ENCODE peak calls at places on chromosomes 1 and 21, in eight cellular contexts. K is lower leg skin, U is NB4, Z is IMR-90, P is A549, S is body of pancreas, O is spleen, G is right lobe of liver. T is an unnamed sample.

GRCh38 chr1:106768501-106768900 is 288.0 kb upstream of the PRMT6 start:
- DNase-seq in K (no peak), P (no peak), S (no peak), U (no peak), Z (no peak), G (no peak), O (no peak), T (no peak)

GRCh38 chr1:93585059-93585966 is 96.3 kb downstream of the BCAR3 start:
- DNase-seq in O (peak; percentile 67), G (peak; percentile 97), S (peak; percentile 99), Z (no peak), U (no peak), K (peak; percentile 93), P (no peak), T (no peak)

GRCh38 chr1:44406761-44407429 is 1.8 kb downstream of the RNF220 start:
- DNase-seq in P (no peak), G (peak; percentile 24), Z (no peak), O (peak; percentile 84), S (no peak), K (no peak), U (no peak), T (no peak)

GRCh38 chr1:36787312-36787711 is 247.0 kb downstream of the GRIK3 start:
- DNase-seq in K (no peak), S (no peak), U (no peak), P (no peak), O (no peak), G (no peak), Z (no peak), T (no peak)

GRCh38 chr1:17914142-17914541 is 159.0 kb downstream of the ACTL8 start:
- DNase-seq in S (no peak), O (peak; percentile 4), K (peak; percentile 50), Z (no peak), U (no peak), P (no peak), G (no peak), T (no peak)

GRCh38 chr1:1080122-1080753 is 6.1 kb upstream of the RNF223 start:
- DNase-seq in U (peak; percentile 43), Z (peak; percentile 33), K (peak; percentile 88), O (peak; percentile 84), G (peak; percentile 49), S (peak; percentile 70), P (peak; percentile 75), T (peak; percentile 43)

GRCh38 chr1:192763243-192763642 is 45.6 kb upstream of the RGS2 start:
- DNase-seq in S (no peak), K (no peak), P (no peak), U (no peak), Z (peak; percentile 58), O (no peak), G (no peak), T (no peak)

GRCh38 chr1:58249729-58250586 is 296.6 kb downstream of the OMA1 start:
- DNase-seq in Z (peak; percentile 11), O (no peak), P (no peak), S (no peak), K (no peak), G (peak; percentile 30), U (no peak), T (peak; percentile 12)

GRCh38 chr1:114010433-114011184 is 31.3 kb downstream of the OLFML3 start:
- DNase-seq in U (no peak), Z (no peak), O (no peak), K (no peak), S (no peak), P (no peak), G (no peak), T (no peak)

GRCh38 chr1:225934711-225935110 is 6.3 kb downstream of the LEFTY2 start:
- DNase-seq in G (no peak), O (no peak), Z (peak; percentile 31), K (no peak), S (no peak), P (no peak), U (no peak), T (no peak)

GRCh38 chr1:50080904-50081586 is 27.7 kb upstream of the ELAVL4 start:
- DNase-seq in U (peak; percentile 25), Z (no peak), S (no peak), P (no peak), O (no peak), K (no peak), G (no peak), T (peak; percentile 19)

GRCh38 chr21:17783816-17784598 is 35.1 kb downstream of the C21orf91 start:
- DNase-seq in G (no peak), U (peak; percentile 75), S (no peak), P (no peak), O (no peak), K (no peak), Z (no peak), T (no peak)

GRCh38 chr1:22111620-22112019 is 31.3 kb downstream of the WNT4 start:
- DNase-seq in K (no peak), Z (peak; percentile 72), S (no peak), P (no peak), G (no peak), O (no peak), U (no peak), T (no peak)

GRCh38 chr21:31552826-31553225 is 106.7 kb upstream of the SOD1 start:
- DNase-seq in G (no peak), Z (no peak), O (no peak), K (no peak), U (no peak), P (no peak), S (no peak), T (no peak)

GRCh38 chr1:162562452-162562828 is 918 bp downstream of the UAP1 start:
- DNase-seq in Z (peak; percentile 65), S (peak; percentile 26), U (peak; percentile 62), G (no peak), P (no peak), K (no peak), O (no peak), T (peak; percentile 46)

DNA sequence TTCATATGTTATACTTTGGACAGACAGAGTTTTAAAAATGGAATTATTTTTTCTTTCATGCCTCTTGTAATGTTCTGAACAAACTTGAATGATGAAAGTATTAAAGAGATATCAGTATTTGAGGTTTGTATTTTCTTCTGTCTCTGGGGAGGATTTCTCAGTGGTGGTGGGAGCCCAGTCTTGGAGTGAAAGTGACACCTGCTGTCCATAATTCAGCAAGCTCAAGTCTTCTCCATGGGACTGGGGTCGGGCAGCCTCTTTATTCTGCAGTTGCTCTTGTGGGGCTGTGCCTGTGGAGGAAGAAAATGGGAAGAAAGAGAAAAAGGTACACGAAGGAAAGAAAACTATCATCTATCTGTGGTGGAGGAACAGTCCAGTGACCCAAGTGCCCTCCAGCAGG is 56.1 kb downstream of the SMYD2 start:
- DNase-seq in S (no peak), O (no peak), P (no peak), Z (no peak), U (no peak), G (no peak), K (no peak), T (no peak)
- TF ChIP-seq POLR2A in S (no peak), O (no peak), P (no peak), Z (no peak), U (no peak), G (no peak), K (no peak), T (no peak)

GRCh38 chr1:16905856-16906702 is 10.3 kb downstream of the RNU1-2 start:
- DNase-seq in P (no peak), Z (peak; percentile 56), G (no peak), O (no peak), S (no peak), U (no peak), K (peak; percentile 74), T (no peak)

GRCh38 chr1:16903054-16903453 is 7.3 kb downstream of the RNU1-2 start:
- DNase-seq in S (no peak), U (peak; percentile 55), G (no peak), Z (peak; percentile 71), O (no peak), K (no peak), P (no peak), T (peak; percentile 41)

GRCh38 chr1:16905112-16905855 is 9.5 kb downstream of the RNU1-2 start:
- DNase-seq in G (no peak), K (peak; percentile 86), P (peak; percentile 60), Z (peak; percentile 96), S (peak; percentile 57), O (no peak), U (peak; percentile 91), T (no peak)

GRCh38 chr1:16903458-16903796 is 7.6 kb downstream of the RNU1-2 start:
- DNase-seq in G (no peak), U (no peak), Z (no peak), O (no peak), P (no peak), K (no peak), S (no peak), T (no peak)

GRCh38 chr1:16904560-16905111 is 8.9 kb downstream of the RNU1-2 start:
- DNase-seq in K (peak; percentile 100), P (peak; percentile 73), U (peak; percentile 99), S (peak; percentile 99), G (peak; percentile 97), Z (peak; percentile 100), O (peak; percentile 100), T (peak; percentile 97)
- TF ChIP-seq POLR2A in K (no peak), P (peak; percentile 53), U (peak; percentile 82), S (no peak), G (no peak), Z (no peak), O (no peak), T (no peak)

DNA sequence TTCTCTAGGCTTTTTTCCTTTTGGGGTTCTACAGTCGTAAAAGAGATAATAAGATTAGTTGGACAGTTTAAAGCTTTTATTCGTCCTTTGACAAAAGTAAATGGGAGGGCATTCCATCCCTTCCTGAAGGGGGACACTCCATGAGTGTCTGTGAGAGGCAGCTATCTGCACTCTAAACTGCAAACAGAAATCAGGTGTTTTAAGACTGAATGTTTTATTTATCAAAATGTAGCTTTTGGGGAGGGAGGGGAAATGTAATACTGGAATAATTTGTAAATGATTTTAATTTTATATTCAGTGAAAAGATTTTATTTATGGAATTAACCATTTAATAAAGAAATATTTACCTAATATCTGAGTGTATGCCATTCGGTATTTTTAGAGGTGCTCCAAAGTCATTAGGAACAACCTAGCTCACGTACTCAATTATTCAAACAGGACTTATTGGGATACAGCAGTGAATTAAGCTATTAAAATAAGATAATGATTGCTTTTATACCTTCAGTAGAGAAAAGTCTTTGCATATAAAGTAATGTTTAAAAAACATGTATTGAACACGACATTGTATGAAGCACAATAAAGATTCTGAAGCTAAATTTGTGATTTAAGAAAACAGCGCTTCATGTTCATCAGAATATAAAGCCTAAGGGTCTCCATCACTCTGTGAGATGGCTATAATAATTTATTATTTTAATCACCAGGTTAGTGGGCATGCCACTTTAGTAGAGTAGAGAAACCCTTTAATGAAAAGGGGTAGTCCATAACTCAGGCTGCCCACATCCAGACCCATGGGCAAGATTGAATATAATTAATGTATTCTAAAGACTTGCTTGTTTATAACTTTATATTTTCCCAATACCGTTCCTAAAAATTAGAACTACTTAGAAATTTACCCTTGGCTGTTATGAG is 3.0 kb downstream of the CCN1 start:
- DNase-seq in G (no peak), Z (peak; percentile 67), K (no peak), U (no peak), O (no peak), S (no peak), P (no peak), T (no peak)
- TF ChIP-seq POLR2A in G (no peak), Z (no peak), K (no peak), U (no peak), O (no peak), S (no peak), P (no peak), T (no peak)

GRCh38 chr1:54287176-54287650 is 87.2 kb downstream of the MRPL37 start:
- DNase-seq in G (peak; percentile 62), P (no peak), U (peak; percentile 39), S (peak; percentile 85), Z (peak; percentile 55), O (peak; percentile 82), K (peak; percentile 94), T (peak; percentile 47)
- TF ChIP-seq POLR2A in G (no peak), P (no peak), U (no peak), S (no peak), Z (peak; percentile 12), O (no peak), K (no peak), T (no peak)